ENCODE peak calls at places on chromosomes 4 and X, in five cellular contexts. H is SK-N-SH, B is stomach, L is right atrium auricular region, Y is cardiac muscle cell. O is an unnamed sample. For H3K4me1 and H3K27me3, the result is how much of the 10 kb centered on the place peaks cover.

GRCh38 chr4:83075696-83076095 is 38.8 kb downstream of the PLAC8 start:
- DNase-seq in H (no peak), B (no peak), L (no peak), Y (no peak), O (no peak)

GRCh38 chr4:16733509-16733908 is 164.9 kb downstream of the LDB2 start:
- DNase-seq in H (no peak), B (no peak), L (no peak), Y (no peak), O (no peak)

GRCh38 chrX:2497961-2498780 is 2.6 kb downstream of the DHRSX start:
- DNase-seq in H (no peak), B (peak), L (no peak), Y (peak), O (no peak)

GRCh38 chr4:17557880-17558279 is 19.1 kb upstream of the LAP3 start:
- DNase-seq in H (no peak), B (no peak), L (no peak), Y (no peak), O (no peak)

GRCh38 chr4:110132822-110133719 is 65.3 kb downstream of the ELOVL6 start:
- DNase-seq in H (no peak), B (no peak), L (no peak), Y (no peak), O (no peak)

GRCh38 chr4:142473960-142474338 is 372.2 kb downstream of the INPP4B start:
- DNase-seq in H (no peak), B (no peak), L (no peak), Y (no peak), O (no peak)

GRCh38 chr4:42280327-42281095 is 116.8 kb upstream of the SHISA3 start:
- DNase-seq in H (peak), B (no peak), L (no peak), Y (peak), O (peak)

GRCh38 chr4:15774020-15774420 is 4.1 kb upstream of the CD38 start:
- DNase-seq in H (no peak), B (no peak), L (no peak), Y (no peak), O (no peak)

GRCh38 chrX:57821703-57822375 is 88.4 kb downstream of the ZXDA start:
- DNase-seq in H (peak), B (no peak), L (no peak), Y (peak), O (peak)

GRCh38 chr4:185591679-185592141 is 56.4 kb upstream of the PDLIM3 start:
- DNase-seq in H (no peak), B (no peak), L (no peak), Y (no peak), O (no peak)

GRCh38 chr4:23202712-23203247 is 510.0 kb downstream of the GBA3 start:
- DNase-seq in H (no peak), B (no peak), L (no peak), Y (no peak), O (no peak)

GRCh38 chr4:24837781-24838180 is 42.4 kb downstream of the SOD3 start:
- DNase-seq in H (no peak), B (no peak), L (no peak), Y (no peak), O (no peak)

GRCh38 chr4:73070072-73070385 is 513 bp upstream of the COX18 start:
- DNase-seq in H (no peak), B (no peak), L (no peak), Y (no peak), O (no peak)

GRCh38 chr4:99645036-99645435 is 12.6 kb downstream of the C4orf54 start:
- DNase-seq in H (no peak), B (no peak), L (no peak), Y (no peak), O (peak)

GRCh38 chrX:42832764-42833549 is 55.0 kb upstream of the PPP1R2C start:
- DNase-seq in H (no peak), B (no peak), L (no peak), Y (no peak), O (no peak)

GRCh38 chr4:98518555-98519267 is 139.7 kb downstream of the TSPAN5 start:
- DNase-seq in H (no peak), B (no peak), L (no peak), Y (no peak), O (no peak)

GRCh38 chr4:101596786-101597185 is 193.7 kb upstream of the BANK1 start:
- DNase-seq in H (no peak), B (no peak), L (no peak), Y (no peak), O (no peak)

GRCh38 chr4:70113656-70114055 is 40.4 kb upstream of the PRR27 start:
- DNase-seq in H (no peak), B (no peak), L (no peak), Y (no peak), O (no peak)

GRCh38 chr4:147546341-147546740 is 65.4 kb downstream of the EDNRA start:
- DNase-seq in H (no peak), B (no peak), L (no peak), Y (no peak), O (no peak)

GRCh38 chr4:117400039-117400835 is 314.9 kb upstream of the TRAM1L1 start:
- DNase-seq in H (no peak), B (no peak), L (no peak), Y (no peak), O (no peak)

GRCh38 chr4:168787801-168788200 is 222.3 kb downstream of the CBR4 start:
- DNase-seq in H (no peak), B (no peak), L (no peak), Y (no peak), O (no peak)

GRCh38 chr4:143512978-143513313 is 556 bp upstream of the SMARCA5 start:
- DNase-seq in H (no peak), B (no peak), L (no peak), Y (no peak), O (no peak)

GRCh38 chr4:128162434-128162833 is 101.3 kb downstream of the LARP1B start:
- DNase-seq in H (no peak), B (no peak), L (no peak), Y (no peak), O (no peak)

GRCh38 chr4:53014881-53015280 is 152.8 kb downstream of the RASL11B start:
- DNase-seq in H (no peak), B (no peak), L (no peak), Y (no peak), O (no peak)
- H3K4me1 ChIP-seq in H (half or more), B (under half), L (half or more), Y (half or more), O (under half)

GRCh38 chr4:92304073-92304472 is 307 bp downstream of the GRID2 start:
- DNase-seq in H (peak), B (no peak), L (no peak), Y (peak), O (peak)

GRCh38 chr4:92305148-92305877 is 1.5 kb downstream of the GRID2 start:
- DNase-seq in H (peak), B (peak), L (peak), Y (peak), O (peak)

GRCh38 chr4:92304636-92305035 is 870 bp downstream of the GRID2 start:
- DNase-seq in H (peak), B (no peak), L (no peak), Y (peak), O (peak)

GRCh38 chr4:92305878-92306520 is 2.2 kb downstream of the GRID2 start:
- DNase-seq in H (peak), B (no peak), L (no peak), Y (peak), O (peak)

GRCh38 chr4:92303621-92304027 is at the start of gene GRID2:
- DNase-seq in H (peak), B (no peak), L (no peak), Y (peak), O (peak)
- H3K4me3 ChIP-seq in H (peak), B (peak), L (peak), Y (peak), O (peak)

GRCh38 chrX:17529349-17529748 is 154.3 kb downstream of the NHS start:
- DNase-seq in H (no peak), B (no peak), L (no peak), Y (no peak), O (no peak)
- H3K27me3 ChIP-seq in H (under half), B (under half), L (under half), Y (under half), O (under half)

DNA sequence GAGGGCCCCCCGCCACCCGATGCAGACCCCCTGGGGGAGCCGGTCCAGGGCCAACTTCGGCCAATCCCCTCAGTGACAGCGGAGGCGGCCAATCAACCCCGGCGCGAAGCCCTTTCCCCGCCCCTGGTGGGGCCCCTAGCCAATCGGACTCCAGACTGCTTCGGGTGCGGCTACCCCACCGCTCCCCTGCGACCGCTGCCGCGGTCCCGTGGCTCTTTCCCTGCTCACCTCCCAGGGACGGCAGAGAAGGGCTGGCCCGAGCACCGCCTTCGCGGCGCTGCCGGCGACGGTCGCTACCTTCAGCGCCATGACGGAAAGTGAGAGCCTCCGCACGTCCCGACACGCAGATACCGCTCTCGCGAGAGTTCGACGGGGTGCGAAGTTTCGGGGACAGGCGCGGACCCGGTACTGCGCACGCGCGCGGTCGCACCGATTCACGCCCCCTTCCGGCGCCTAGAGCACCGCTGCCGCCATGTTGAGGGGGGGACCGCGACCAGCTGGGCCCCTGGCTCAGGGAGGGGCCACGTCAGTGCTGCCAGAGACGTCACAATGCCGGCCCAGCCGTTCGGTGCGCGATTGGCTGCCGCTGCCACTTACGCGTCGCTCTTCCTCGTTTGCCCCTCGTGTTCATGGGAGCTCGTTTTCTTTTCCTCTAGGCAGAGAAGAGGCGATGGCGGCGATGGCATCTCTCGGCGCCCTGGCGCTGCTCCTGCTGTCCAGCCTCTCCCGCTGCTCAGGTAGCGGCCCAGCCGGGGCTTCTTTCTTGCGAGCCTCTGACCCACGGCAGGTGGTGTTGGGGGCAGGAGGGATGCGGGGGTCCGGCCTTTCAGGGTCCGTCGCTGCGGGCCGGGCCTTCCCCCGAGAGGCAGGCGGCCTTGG is at the start of the genes IDH3G and SSR4:
- DNase-seq in H (peak), B (peak), L (peak), Y (peak), O (peak)
- H3K4me1 ChIP-seq in H (under half), B (under half), L (under half), Y (under half), O (under half)

GRCh38 chrX:153884136-153885076 is 1.6 kb downstream of the L1CAM start:
- DNase-seq in H (no peak), B (no peak), L (no peak), Y (no peak), O (no peak)
- H3K4me3 ChIP-seq in H (peak), B (peak), L (no peak), Y (no peak), O (no peak)

GRCh38 chrX:119684916-119685224 is 8.1 kb downstream of the SEPTIN6 start:
- DNase-seq in H (no peak), B (no peak), L (no peak), Y (no peak), O (no peak)
- H3K27me3 ChIP-seq in H (under half), B (under half), L (under half), Y (under half), O (under half)

DNA sequence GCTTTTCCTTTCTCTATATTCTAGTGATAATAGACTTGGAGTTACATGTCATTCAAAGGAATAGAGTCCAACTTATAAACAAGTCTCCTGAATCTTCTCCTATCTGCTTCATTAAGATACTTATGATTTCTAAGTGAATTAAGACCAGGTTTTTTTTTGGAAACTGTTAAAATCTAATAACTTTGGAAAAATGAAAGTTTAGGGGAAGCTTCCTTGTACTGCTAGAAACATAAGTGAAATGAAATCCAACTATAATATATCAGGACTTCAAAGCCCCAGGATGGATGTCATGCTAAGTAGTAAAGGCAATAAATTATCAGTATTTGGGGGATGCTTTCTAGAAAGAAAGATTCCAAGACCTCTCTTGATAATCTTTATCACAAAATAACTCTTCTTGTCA is 24.8 kb downstream of the GRIA2 start:
- DNase-seq in H (no peak), B (no peak), L (no peak), Y (no peak), O (no peak)
- H3K4me1 ChIP-seq in H (under half), B (under half), L (under half), Y (under half), O (under half)

O was measured in HAP-1.